ENCODE peak calls at places on chromosomes 2 and 18, in eight cellular contexts. V is cardiac septum; Q is adipocyte; S is NCI-H1092 treated with DMSO at 0.1 percent for 48 hours; X is activated effector memory CD4-positive, alpha-beta T cell treated with Interleukin-2 at 50 U/mL for 16 hours; T is activated naive CD8-positive, alpha-beta T cell treated with anti-CD3 and anti-CD28 coated beads, Interleukin-2, amount 50 U/mL, for 24 hours; Y is iris pigment epithelial cell; A is NCI-H1105. F is an unnamed sample.

GRCh38 chr2:16392647-16393482 is 272.8 kb downstream of the CYRIA start:
- DNase-seq in Q (no peak), V (no peak), X (no peak), Y (no peak), A (peak), S (peak), T (no peak), F (no peak)

GRCh38 chr18:77103991-77104521 is 28.5 kb downstream of the MBP start:
- DNase-seq in T (no peak), S (no peak), Q (no peak), Y (no peak), X (no peak), V (no peak), A (no peak), F (no peak)

GRCh38 chr2:237074211-237074993 is 11.3 kb upstream of the COPS8 start:
- DNase-seq in S (no peak), V (no peak), Q (no peak), Y (no peak), X (no peak), A (no peak), T (no peak), F (no peak)

GRCh38 chr2:69177785-69178636 is 165.0 kb downstream of the ANTXR1 start:
- DNase-seq in X (no peak), T (peak), S (no peak), A (no peak), V (peak), Q (peak), Y (peak), F (no peak)

GRCh38 chr2:240024766-240025165 is 376 bp downstream of the NDUFA10 start:
- DNase-seq in T (peak), V (no peak), Y (peak), S (no peak), X (no peak), A (no peak), Q (peak), F (no peak)

GRCh38 chr2:237617305-237617982 is 9.9 kb upstream of the LRRFIP1 start:
- DNase-seq in S (peak), Q (no peak), T (no peak), X (no peak), V (no peak), Y (no peak), A (no peak), F (no peak)

GRCh38 chr2:12363569-12363968 is 353.2 kb upstream of the TRIB2 start:
- DNase-seq in A (no peak), V (no peak), Y (no peak), S (no peak), Q (no peak), X (no peak), T (no peak), F (no peak)

GRCh38 chr2:8465560-8465959 is 216.3 kb upstream of the ID2 start:
- DNase-seq in V (no peak), X (no peak), A (no peak), Y (no peak), T (no peak), Q (no peak), S (no peak), F (no peak)

GRCh38 chr2:102065675-102066252 is 74.0 kb downstream of the IL1R2 start:
- DNase-seq in X (no peak), Y (peak), A (no peak), V (no peak), Q (peak), T (no peak), S (no peak), F (no peak)

GRCh38 chr2:69099541-69099940 is 86.6 kb downstream of the ANTXR1 start:
- DNase-seq in A (no peak), Y (peak), T (no peak), V (no peak), Q (peak), S (no peak), X (no peak), F (no peak)

F was measured in Panc1.